ENCODE peak calls at places on chromosomes 6 and 20, in five cellular contexts. H, S, W, P and V are unnamed samples.

GRCh38 chr6:69630767-69631166 is 166.0 kb downstream of the LMBRD1 start:
- DNase-seq in H (no peak), S (no peak), W (no peak), P (no peak), V (no peak)

GRCh38 chr6:107658920-107659879 is 164.9 kb downstream of the SCML4 start:
- DNase-seq in H (no peak), S (peak; percentile 45), W (no peak), P (no peak), V (no peak)

GRCh38 chr6:100506651-100507050 is 41.9 kb upstream of the SIM1 start:
- DNase-seq in H (peak; percentile 35), S (peak; percentile 63), W (peak; percentile 51), P (no peak), V (peak; percentile 37)

GRCh38 chr6:140644017-140644416 is 1269.6 kb upstream of the CITED2 start:
- DNase-seq in H (no peak), S (no peak), W (no peak), P (no peak), V (no peak)

GRCh38 chr6:90369024-90369519 is 72.4 kb upstream of the BACH2 start:
- DNase-seq in H (peak; percentile 100), S (peak; percentile 100), W (peak; percentile 99), P (peak; percentile 68), V (peak; percentile 99)

GRCh38 chr20:43681991-43682410 is 15.1 kb downstream of the MYBL2 start:
- DNase-seq in H (no peak), S (no peak), W (no peak), P (no peak), V (no peak)

GRCh38 chr6:5205877-5206840 is 54.6 kb downstream of the LYRM4 start:
- DNase-seq in H (peak; percentile 78), S (peak; percentile 46), W (peak; percentile 88), P (peak; percentile 68), V (peak; percentile 34)

GRCh38 chr6:441126-441920 is 49.8 kb downstream of the IRF4 start:
- DNase-seq in H (no peak), S (no peak), W (no peak), P (no peak), V (no peak)

GRCh38 chr20:3307695-3308094 is 68.7 kb upstream of the SLC4A11 start:
- DNase-seq in H (peak; percentile 13), S (no peak), W (peak; percentile 49), P (no peak), V (no peak)

GRCh38 chr6:160086754-160087153 is 34.9 kb upstream of the SLC22A1 start:
- DNase-seq in H (no peak), S (no peak), W (no peak), P (no peak), V (no peak)

GRCh38 chr20:57432874-57433491 is 41.8 kb downstream of the RBM38 start:
- DNase-seq in H (peak; percentile 26), S (no peak), W (peak; percentile 32), P (no peak), V (no peak)

GRCh38 chr6:32967151-32968091 is 973 bp upstream of the BRD2 start:
- DNase-seq in H (peak; percentile 44), S (no peak), W (peak; percentile 57), P (no peak), V (peak; percentile 77)

GRCh38 chr6:38058022-38058421 is 238.5 kb downstream of the ZFAND3 start:
- DNase-seq in H (peak; percentile 12), S (no peak), W (no peak), P (no peak), V (peak; percentile 35)

GRCh38 chr6:138410972-138411667 is 7.1 kb downstream of the HEBP2 start:
- DNase-seq in H (no peak), S (no peak), W (peak; percentile 45), P (no peak), V (peak; percentile 90)

GRCh38 chr20:44695295-44696230 is 19.6 kb upstream of the CCN5 start:
- DNase-seq in H (peak; percentile 91), S (no peak), W (no peak), P (no peak), V (peak; percentile 81)

GRCh38 chr20:37259865-37260264 is 1.7 kb downstream of the GHRH start:
- DNase-seq in H (no peak), S (no peak), W (no peak), P (no peak), V (no peak)

GRCh38 chr20:31987744-31988143 is 19.8 kb downstream of the XKR7 start:
- DNase-seq in H (no peak), S (no peak), W (no peak), P (no peak), V (no peak)

GRCh38 chr20:61934716-61935530 is 130.8 kb downstream of the TAF4 start:
- DNase-seq in H (peak; percentile 48), S (no peak), W (no peak), P (no peak), V (peak; percentile 28)

DNA sequence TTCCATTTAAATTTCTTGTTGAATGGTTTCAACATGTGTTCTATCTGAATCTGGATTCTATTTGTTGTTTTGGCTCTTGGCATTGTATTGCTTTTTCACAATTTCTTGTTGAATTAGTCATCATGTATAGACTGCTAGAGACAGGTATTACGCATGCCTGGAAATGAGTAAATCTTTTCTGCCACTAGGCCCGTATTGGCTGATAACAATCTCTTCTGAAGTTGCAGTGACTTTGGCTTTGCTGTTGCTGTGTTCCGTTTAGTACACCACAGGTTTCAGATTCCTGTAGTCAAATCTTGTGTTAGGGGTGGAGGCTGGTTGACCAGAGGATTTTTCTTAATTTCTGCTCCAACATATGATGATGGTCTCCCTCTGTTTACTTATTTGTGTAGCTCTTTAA is 1339.4 kb downstream of the GRIK2 start:
- DNase-seq in H (peak; percentile 17), S (no peak), W (no peak), P (no peak), V (peak; percentile 45)
- H3K4me3 ChIP-seq in H (no peak overlapping the region), S (no peak overlapping the region), W (no peak overlapping the region), P (no peak overlapping the region), V (no peak overlapping the region)

DNA sequence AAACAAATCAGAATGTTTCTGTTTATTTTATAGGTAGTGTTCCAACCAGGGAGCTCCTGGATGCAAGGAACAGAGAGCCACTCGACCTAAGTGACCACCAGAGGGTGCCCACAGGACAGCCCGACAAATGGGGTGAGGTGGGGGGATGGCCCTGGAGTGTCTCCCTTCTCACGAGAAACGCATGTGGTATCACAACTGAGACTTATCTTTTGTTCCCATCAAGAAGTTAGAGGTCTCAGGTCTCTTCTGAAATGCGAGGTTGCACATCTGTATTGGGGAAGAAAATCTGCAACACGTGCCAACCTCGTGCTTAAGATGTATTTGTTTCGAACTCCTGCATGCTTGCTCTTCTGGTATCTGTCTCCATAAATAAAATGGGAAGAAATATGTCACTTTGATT is 104.0 kb downstream of the ISM1 start:
- DNase-seq in H (peak; percentile 38), S (no peak), W (peak; percentile 41), P (no peak), V (no peak)
- TF ChIP-seq CTCF in H (peak; percentile 66), S (peak; percentile 58), W (peak; percentile 63), P (peak; percentile 11), V (peak; percentile 74)

GRCh38 chr6:29747688-29748250 is 24.5 kb downstream of the HLA-F start:
- DNase-seq in H (no peak), S (no peak), W (no peak), P (no peak), V (no peak)
- H3K4me3 ChIP-seq in H (peak overlapping the region; percentile 87), S (peak overlapping the region; percentile 56), W (peak overlapping the region; percentile 28), P (no peak overlapping the region), V (peak overlapping the region; percentile 71)

GRCh38 chr20:33936651-33937050 is 57.1 kb upstream of the RALY start:
- DNase-seq in H (no peak), S (no peak), W (no peak), P (no peak), V (no peak)

GRCh38 chr20:33929917-33930316 is 63.8 kb upstream of the RALY start:
- DNase-seq in H (no peak), S (no peak), W (no peak), P (no peak), V (no peak)

GRCh38 chr20:33927703-33928102 is 66.0 kb upstream of the RALY start:
- DNase-seq in H (no peak), S (no peak), W (no peak), P (no peak), V (no peak)

DNA sequence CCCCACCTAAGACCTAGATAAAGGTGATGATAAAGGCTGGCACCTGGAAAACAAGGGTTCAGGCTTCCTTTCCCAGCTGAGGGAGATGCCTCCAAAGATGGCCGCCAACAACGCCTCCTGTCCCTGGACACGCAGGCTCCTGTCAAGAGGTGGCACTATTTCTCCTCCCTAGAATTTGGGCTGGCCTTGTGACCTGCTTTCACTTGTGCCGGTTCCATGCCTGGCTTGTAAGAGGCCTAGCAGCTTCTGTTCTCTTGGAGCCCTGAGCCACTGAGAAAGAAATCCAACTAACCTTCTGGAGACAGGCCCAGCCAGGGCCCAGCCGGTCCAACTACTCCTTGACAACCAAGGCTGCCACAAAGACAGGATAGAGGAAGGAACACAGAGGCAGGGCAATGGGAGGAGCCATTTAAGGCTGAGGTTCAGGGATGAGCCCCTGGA is 60.2 kb upstream of the RALY start:
- DNase-seq in H (peak; percentile 76), S (no peak), W (peak; percentile 81), P (peak; percentile 33), V (peak; percentile 79)
- TF ChIP-seq CTCF in H (peak; percentile 71), S (peak; percentile 22), W (peak; percentile 56), P (peak; percentile 10), V (peak; percentile 51)

DNA sequence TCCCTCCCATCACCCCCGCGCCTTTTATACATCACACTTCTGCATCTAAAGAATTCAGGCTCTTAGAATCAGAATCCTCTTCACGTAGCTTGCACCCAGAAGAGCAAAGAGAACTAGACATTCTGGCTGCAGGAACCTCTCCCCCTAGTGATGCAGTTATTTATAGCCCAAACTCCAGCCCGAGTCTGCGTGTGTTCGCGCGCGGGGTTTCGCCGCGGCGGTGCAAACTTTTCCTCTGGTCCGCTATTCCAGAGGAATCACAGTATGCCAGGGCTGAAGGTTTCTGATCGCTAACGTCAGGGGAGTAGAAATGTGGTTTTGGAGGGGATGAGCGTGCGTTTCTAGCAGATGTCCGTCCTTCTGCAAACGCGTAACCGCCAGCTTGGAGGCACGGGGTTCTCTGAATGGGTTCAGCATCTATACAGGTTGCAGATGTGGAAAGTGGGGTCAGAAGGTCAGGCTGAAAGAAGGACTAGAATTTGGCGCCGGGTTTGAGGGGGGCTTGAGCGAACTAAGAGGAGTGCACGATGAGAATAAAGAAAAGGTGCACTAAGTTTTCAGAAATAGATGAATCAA is 1.9 kb downstream of the EPHA7 start:
- DNase-seq in H (no peak), S (no peak), W (peak; percentile 43), P (no peak), V (peak; percentile 55)
- H3K4me3 ChIP-seq in H (no peak overlapping the region), S (peak overlapping the region; percentile 60), W (peak overlapping the region; percentile 61), P (no peak overlapping the region), V (peak overlapping the region; percentile 66)

DNA sequence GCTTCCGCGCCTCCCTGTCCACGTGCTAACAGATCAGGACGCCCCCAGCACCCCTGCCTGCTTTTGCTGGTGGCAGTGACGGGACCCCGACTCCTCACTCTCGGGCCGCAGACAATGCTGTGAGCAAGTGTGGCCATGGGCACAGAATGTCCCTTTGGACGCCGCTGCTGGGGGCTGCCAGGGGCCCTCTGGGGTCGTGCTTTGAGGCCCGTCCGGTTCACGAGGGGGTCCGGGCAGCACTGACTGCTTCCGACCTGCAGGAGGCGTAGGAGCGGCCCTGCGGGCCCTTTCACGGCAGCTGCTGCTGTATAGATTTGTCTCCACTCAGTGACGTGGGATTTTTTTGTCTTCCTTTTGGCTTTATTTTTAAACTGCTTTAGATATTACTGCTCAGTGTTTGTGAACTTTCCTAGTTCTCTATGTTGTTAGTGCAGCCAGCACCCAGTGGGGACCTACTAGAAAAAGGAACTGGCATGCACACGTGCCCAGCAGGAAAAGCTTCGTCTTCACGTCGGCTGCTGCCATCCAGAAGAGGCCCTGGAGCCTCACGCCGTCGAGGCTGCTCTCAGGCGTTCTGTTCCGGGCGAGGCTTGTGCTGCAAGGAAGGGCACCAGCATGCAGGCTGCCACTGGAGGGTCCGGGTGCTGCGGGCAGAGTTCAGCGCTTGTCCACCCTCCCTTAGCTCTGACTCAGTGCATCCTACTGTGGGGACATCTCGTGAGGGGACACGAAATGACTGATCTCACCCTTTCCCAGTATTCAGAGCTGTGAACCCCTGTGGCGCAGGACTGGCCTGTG is 21.7 kb downstream of the UCKL1 start:
- DNase-seq in H (no peak), S (no peak), W (no peak), P (no peak), V (no peak)
- TF ChIP-seq CTCF in H (no peak), S (peak; percentile 53), W (peak; percentile 31), P (no peak), V (peak; percentile 22)